ENCODE peak calls at places on chromosomes 6 and 20, in nine cellular contexts. One of them, this sample, is unnamed.

GRCh38 chr20:51014797-51015722 is 7.8 kb downstream of the KCNG1 start:
- DNase-seq in T-cell: no peak
- DNase-seq in anterior cingulate cortex: no peak
- DNase-seq in activated CD4-positive, alpha-beta T cell treated with anti-CD3 and anti-CD28 coated beads, Interleukin-2, amount 50 U/mL, for 1 hour: no peak
- DNase-seq in stimulated activated CD4-positive, alpha-beta T cell treated with anti-CD3 and anti-CD28 coated beads, Interleukin-1b, Interleukin-23, amount 100 ng/mL, for 24 hours: no peak
- DNase-seq in AG09319: no peak
- DNase-seq in AG08396: peak
- DNase-seq in CD8-positive, alpha-beta memory T cell: no peak
- DNase-seq in stromal cell of bone marrow: no peak
- DNase-seq in this sample: no peak

GRCh38 chr20:31698803-31699718 is 23.6 kb downstream of the BCL2L1 start:
- DNase-seq in AG08396: peak
- DNase-seq in T-cell: no peak
- DNase-seq in stimulated activated CD4-positive, alpha-beta T cell treated with anti-CD3 and anti-CD28 coated beads, Interleukin-1b, Interleukin-23, amount 100 ng/mL, for 24 hours: no peak
- DNase-seq in CD8-positive, alpha-beta memory T cell: no peak
- DNase-seq in stromal cell of bone marrow: peak
- DNase-seq in AG09319: peak
- DNase-seq in anterior cingulate cortex: peak
- DNase-seq in activated CD4-positive, alpha-beta T cell treated with anti-CD3 and anti-CD28 coated beads, Interleukin-2, amount 50 U/mL, for 1 hour: no peak
- DNase-seq in this sample: no peak

GRCh38 chr6:42984924-42985475 is 630 bp downstream of the PPP2R5D start:
- DNase-seq in AG09319: no peak
- DNase-seq in anterior cingulate cortex: no peak
- DNase-seq in stromal cell of bone marrow: no peak
- DNase-seq in T-cell: no peak
- DNase-seq in stimulated activated CD4-positive, alpha-beta T cell treated with anti-CD3 and anti-CD28 coated beads, Interleukin-1b, Interleukin-23, amount 100 ng/mL, for 24 hours: no peak
- DNase-seq in activated CD4-positive, alpha-beta T cell treated with anti-CD3 and anti-CD28 coated beads, Interleukin-2, amount 50 U/mL, for 1 hour: no peak
- DNase-seq in AG08396: peak
- DNase-seq in CD8-positive, alpha-beta memory T cell: peak
- DNase-seq in this sample: no peak

GRCh38 chr6:72826744-72827438 is 205.0 kb downstream of the KCNQ5 start:
- DNase-seq in anterior cingulate cortex: no peak
- DNase-seq in CD8-positive, alpha-beta memory T cell: no peak
- DNase-seq in AG08396: no peak
- DNase-seq in T-cell: no peak
- DNase-seq in activated CD4-positive, alpha-beta T cell treated with anti-CD3 and anti-CD28 coated beads, Interleukin-2, amount 50 U/mL, for 1 hour: no peak
- DNase-seq in AG09319: no peak
- DNase-seq in stimulated activated CD4-positive, alpha-beta T cell treated with anti-CD3 and anti-CD28 coated beads, Interleukin-1b, Interleukin-23, amount 100 ng/mL, for 24 hours: no peak
- DNase-seq in stromal cell of bone marrow: peak
- DNase-seq in this sample: no peak

GRCh38 chr6:12075067-12075563 is 63.0 kb downstream of the HIVEP1 start:
- DNase-seq in activated CD4-positive, alpha-beta T cell treated with anti-CD3 and anti-CD28 coated beads, Interleukin-2, amount 50 U/mL, for 1 hour: no peak
- DNase-seq in anterior cingulate cortex: no peak
- DNase-seq in T-cell: peak
- DNase-seq in stimulated activated CD4-positive, alpha-beta T cell treated with anti-CD3 and anti-CD28 coated beads, Interleukin-1b, Interleukin-23, amount 100 ng/mL, for 24 hours: no peak
- DNase-seq in stromal cell of bone marrow: no peak
- DNase-seq in AG09319: no peak
- DNase-seq in CD8-positive, alpha-beta memory T cell: peak
- DNase-seq in AG08396: no peak
- DNase-seq in this sample: peak

GRCh38 chr20:5657190-5657872 is 92.9 kb upstream of the SHLD1 start:
- DNase-seq in activated CD4-positive, alpha-beta T cell treated with anti-CD3 and anti-CD28 coated beads, Interleukin-2, amount 50 U/mL, for 1 hour: no peak
- DNase-seq in stimulated activated CD4-positive, alpha-beta T cell treated with anti-CD3 and anti-CD28 coated beads, Interleukin-1b, Interleukin-23, amount 100 ng/mL, for 24 hours: no peak
- DNase-seq in stromal cell of bone marrow: peak
- DNase-seq in CD8-positive, alpha-beta memory T cell: no peak
- DNase-seq in AG09319: peak
- DNase-seq in AG08396: peak
- DNase-seq in T-cell: no peak
- DNase-seq in anterior cingulate cortex: peak
- DNase-seq in this sample: no peak

GRCh38 chr6:112187736-112188135 is 66.6 kb downstream of the LAMA4 start:
- DNase-seq in stimulated activated CD4-positive, alpha-beta T cell treated with anti-CD3 and anti-CD28 coated beads, Interleukin-1b, Interleukin-23, amount 100 ng/mL, for 24 hours: no peak
- DNase-seq in stromal cell of bone marrow: no peak
- DNase-seq in CD8-positive, alpha-beta memory T cell: no peak
- DNase-seq in T-cell: no peak
- DNase-seq in AG08396: no peak
- DNase-seq in anterior cingulate cortex: no peak
- DNase-seq in activated CD4-positive, alpha-beta T cell treated with anti-CD3 and anti-CD28 coated beads, Interleukin-2, amount 50 U/mL, for 1 hour: no peak
- DNase-seq in AG09319: no peak
- DNase-seq in this sample: no peak

GRCh38 chr6:39654121-39654520 is 71.1 kb downstream of the KIF6 start:
- DNase-seq in CD8-positive, alpha-beta memory T cell: no peak
- DNase-seq in T-cell: no peak
- DNase-seq in AG09319: no peak
- DNase-seq in anterior cingulate cortex: no peak
- DNase-seq in AG08396: no peak
- DNase-seq in stromal cell of bone marrow: no peak
- DNase-seq in activated CD4-positive, alpha-beta T cell treated with anti-CD3 and anti-CD28 coated beads, Interleukin-2, amount 50 U/mL, for 1 hour: no peak
- DNase-seq in stimulated activated CD4-positive, alpha-beta T cell treated with anti-CD3 and anti-CD28 coated beads, Interleukin-1b, Interleukin-23, amount 100 ng/mL, for 24 hours: no peak
- DNase-seq in this sample: no peak